ENCODE peak calls at places on chromosomes 12 and 14, in seven cellular contexts. One of them, this sample, is unnamed.

GRCh38 chr14:102096569-102097188 is 9.8 kb upstream of the HSP90AA1 start:
- DNase-seq in SIG-M5: no peak
- DNase-seq in memory B cell: peak; percentile 29
- DNase-seq in caudate nucleus: peak; percentile 74
- DNase-seq in WERI-Rb-1: peak; percentile 81
- DNase-seq in RWPE1: peak; percentile 73
- DNase-seq in NCI-H774: peak; percentile 62
- DNase-seq in this sample: no peak

GRCh38 chr14:75280831-75281690 is 2.4 kb downstream of the FOS start:
- DNase-seq in SIG-M5: no peak
- DNase-seq in memory B cell: peak; percentile 51
- DNase-seq in caudate nucleus: no peak
- DNase-seq in WERI-Rb-1: no peak
- DNase-seq in RWPE1: no peak
- DNase-seq in NCI-H774: no peak
- DNase-seq in this sample: no peak

GRCh38 chr14:65222434-65222833 is 120.1 kb upstream of the MAX start:
- DNase-seq in SIG-M5: no peak
- DNase-seq in memory B cell: no peak
- DNase-seq in caudate nucleus: peak; percentile 33
- DNase-seq in WERI-Rb-1: peak; percentile 53
- DNase-seq in RWPE1: peak; percentile 46
- DNase-seq in NCI-H774: no peak
- DNase-seq in this sample: no peak

GRCh38 chr14:74825008-74825407 is 50.9 kb downstream of the PROX2 start:
- DNase-seq in SIG-M5: no peak
- DNase-seq in memory B cell: no peak
- DNase-seq in caudate nucleus: no peak
- DNase-seq in WERI-Rb-1: no peak
- DNase-seq in RWPE1: no peak
- DNase-seq in NCI-H774: no peak
- DNase-seq in this sample: no peak

GRCh38 chr14:100989924-100990323 is 86.4 kb upstream of the RTL1 start:
- DNase-seq in SIG-M5: no peak
- DNase-seq in memory B cell: no peak
- DNase-seq in caudate nucleus: no peak
- DNase-seq in WERI-Rb-1: no peak
- DNase-seq in RWPE1: peak; percentile 13
- DNase-seq in NCI-H774: no peak
- DNase-seq in this sample: no peak

GRCh38 chr14:34981743-34982420 is 910 bp upstream of the SRP54 start:
- DNase-seq in SIG-M5: no peak
- DNase-seq in memory B cell: peak; percentile 23
- DNase-seq in caudate nucleus: no peak
- DNase-seq in WERI-Rb-1: peak; percentile 32
- DNase-seq in RWPE1: peak; percentile 5
- DNase-seq in NCI-H774: peak; percentile 17
- DNase-seq in this sample: no peak

GRCh38 chr12:639988-640387 is 23.3 kb downstream of the NINJ2 start:
- DNase-seq in SIG-M5: no peak
- DNase-seq in memory B cell: no peak
- DNase-seq in caudate nucleus: no peak
- DNase-seq in WERI-Rb-1: no peak
- DNase-seq in RWPE1: no peak
- DNase-seq in NCI-H774: no peak
- DNase-seq in this sample: no peak

GRCh38 chr14:65424531-65424930 is 12.0 kb downstream of the FUT8 start:
- DNase-seq in SIG-M5: no peak
- DNase-seq in memory B cell: no peak
- DNase-seq in caudate nucleus: no peak
- DNase-seq in WERI-Rb-1: no peak
- DNase-seq in RWPE1: no peak
- DNase-seq in NCI-H774: no peak
- DNase-seq in this sample: no peak

GRCh38 chr12:75086086-75087038 is 123.3 kb downstream of the KCNC2 start:
- DNase-seq in SIG-M5: no peak
- DNase-seq in memory B cell: no peak
- DNase-seq in caudate nucleus: no peak
- DNase-seq in WERI-Rb-1: no peak
- DNase-seq in RWPE1: no peak
- DNase-seq in NCI-H774: no peak
- DNase-seq in this sample: no peak

GRCh38 chr14:49992448-49992847 is 99.6 kb downstream of the ARF6 start:
- DNase-seq in SIG-M5: no peak
- DNase-seq in memory B cell: no peak
- DNase-seq in caudate nucleus: no peak
- DNase-seq in WERI-Rb-1: no peak
- DNase-seq in RWPE1: no peak
- DNase-seq in NCI-H774: no peak
- DNase-seq in this sample: no peak

GRCh38 chr14:65302571-65303184 is 109.9 kb upstream of the FUT8 start:
- DNase-seq in SIG-M5: no peak
- DNase-seq in memory B cell: no peak
- DNase-seq in caudate nucleus: no peak
- DNase-seq in WERI-Rb-1: no peak
- DNase-seq in RWPE1: no peak
- DNase-seq in NCI-H774: peak; percentile 73
- DNase-seq in this sample: no peak

GRCh38 chr12:121025442-121026226 is 9.3 kb upstream of the C12orf43 start:
- DNase-seq in SIG-M5: no peak
- DNase-seq in memory B cell: no peak
- DNase-seq in caudate nucleus: no peak
- DNase-seq in WERI-Rb-1: no peak
- DNase-seq in RWPE1: no peak
- DNase-seq in NCI-H774: no peak
- DNase-seq in this sample: no peak

GRCh38 chr12:120240495-120240833 is 25.1 kb downstream of the PXN start:
- DNase-seq in SIG-M5: no peak
- DNase-seq in memory B cell: no peak
- DNase-seq in caudate nucleus: no peak
- DNase-seq in WERI-Rb-1: no peak
- DNase-seq in RWPE1: no peak
- DNase-seq in NCI-H774: no peak
- DNase-seq in this sample: peak; percentile 68

GRCh38 chr14:99684356-99684952 is 356 bp downstream of the CYP46A1 start:
- DNase-seq in SIG-M5: no peak
- DNase-seq in memory B cell: no peak
- DNase-seq in caudate nucleus: no peak
- DNase-seq in WERI-Rb-1: no peak
- DNase-seq in RWPE1: no peak
- DNase-seq in NCI-H774: no peak
- DNase-seq in this sample: peak; percentile 81